ENCODE peak calls at places on chromosome 2, in eight cellular contexts. One of them, this sample, is unnamed.

GRCh38 chr2:25077792-25078170 is 35.9 kb downstream of the EFR3B start:
- DNase-seq in sigmoid colon: no peak
- DNase-seq in colonic mucosa: no peak
- DNase-seq in A549: no peak
- DNase-seq in mesenchymal stem cell: no peak
- DNase-seq in body of pancreas: no peak
- DNase-seq in stomach: no peak
- DNase-seq in brain microvascular endothelial cell: no peak
- DNase-seq in this sample: no peak

GRCh38 chr2:129748653-129749052 is 230.8 kb upstream of the RAB6C start:
- DNase-seq in mesenchymal stem cell: no peak
- DNase-seq in stomach: no peak
- DNase-seq in sigmoid colon: no peak
- DNase-seq in A549: no peak
- DNase-seq in colonic mucosa: no peak
- DNase-seq in brain microvascular endothelial cell: no peak
- DNase-seq in body of pancreas: peak; percentile 64
- DNase-seq in this sample: peak; percentile 32

GRCh38 chr2:119950966-119951365 is 61.9 kb upstream of the EPB41L5 start:
- DNase-seq in body of pancreas: no peak
- DNase-seq in colonic mucosa: no peak
- DNase-seq in sigmoid colon: no peak
- DNase-seq in brain microvascular endothelial cell: no peak
- DNase-seq in mesenchymal stem cell: no peak
- DNase-seq in stomach: no peak
- DNase-seq in A549: no peak
- DNase-seq in this sample: peak; percentile 67

GRCh38 chr2:207279520-207279919 is 113.8 kb upstream of the KLF7 start:
- DNase-seq in sigmoid colon: no peak
- DNase-seq in body of pancreas: no peak
- DNase-seq in A549: no peak
- DNase-seq in colonic mucosa: no peak
- DNase-seq in mesenchymal stem cell: no peak
- DNase-seq in stomach: no peak
- DNase-seq in brain microvascular endothelial cell: no peak
- DNase-seq in this sample: no peak

GRCh38 chr2:9497017-9497416 is 22.7 kb downstream of the IAH1 start:
- DNase-seq in mesenchymal stem cell: no peak
- DNase-seq in sigmoid colon: no peak
- DNase-seq in A549: no peak
- DNase-seq in stomach: no peak
- DNase-seq in colonic mucosa: no peak
- DNase-seq in brain microvascular endothelial cell: no peak
- DNase-seq in body of pancreas: no peak
- DNase-seq in this sample: peak; percentile 39

GRCh38 chr2:240917009-240917683 is 11.0 kb downstream of the CROCC2 start:
- DNase-seq in body of pancreas: peak; percentile 1
- DNase-seq in colonic mucosa: no peak
- DNase-seq in mesenchymal stem cell: no peak
- DNase-seq in brain microvascular endothelial cell: no peak
- DNase-seq in sigmoid colon: peak; percentile 63
- DNase-seq in stomach: no peak
- DNase-seq in A549: no peak
- DNase-seq in this sample: no peak

GRCh38 chr2:174233771-174234275 is 14.5 kb downstream of the OLA1 start:
- DNase-seq in colonic mucosa: no peak
- DNase-seq in sigmoid colon: no peak
- DNase-seq in brain microvascular endothelial cell: no peak
- DNase-seq in A549: no peak
- DNase-seq in mesenchymal stem cell: no peak
- DNase-seq in stomach: no peak
- DNase-seq in body of pancreas: no peak
- DNase-seq in this sample: no peak

GRCh38 chr2:181457741-181458425 is 697 bp downstream of the ITGA4 start:
- DNase-seq in sigmoid colon: peak; percentile 64
- DNase-seq in mesenchymal stem cell: peak; percentile 67
- DNase-seq in colonic mucosa: peak; percentile 39
- DNase-seq in body of pancreas: peak; percentile 10
- DNase-seq in brain microvascular endothelial cell: peak; percentile 41
- DNase-seq in stomach: peak; percentile 27
- DNase-seq in A549: no peak
- DNase-seq in this sample: no peak

GRCh38 chr2:113700186-113700841 is 56.1 kb downstream of the SLC35F5 start:
- DNase-seq in stomach: no peak
- DNase-seq in A549: no peak
- DNase-seq in sigmoid colon: no peak
- DNase-seq in brain microvascular endothelial cell: no peak
- DNase-seq in mesenchymal stem cell: peak; percentile 80
- DNase-seq in colonic mucosa: no peak
- DNase-seq in body of pancreas: no peak
- DNase-seq in this sample: peak; percentile 18

GRCh38 chr2:143841935-143842334 is 678.0 kb downstream of the ZEB2 start:
- DNase-seq in mesenchymal stem cell: peak; percentile 12
- DNase-seq in body of pancreas: no peak
- DNase-seq in sigmoid colon: no peak
- DNase-seq in colonic mucosa: no peak
- DNase-seq in A549: no peak
- DNase-seq in stomach: no peak
- DNase-seq in brain microvascular endothelial cell: no peak
- DNase-seq in this sample: no peak

GRCh38 chr2:84703831-84704230 is 177.1 kb downstream of the TRABD2A start:
- DNase-seq in body of pancreas: no peak
- DNase-seq in sigmoid colon: no peak
- DNase-seq in mesenchymal stem cell: no peak
- DNase-seq in A549: no peak
- DNase-seq in colonic mucosa: no peak
- DNase-seq in stomach: no peak
- DNase-seq in brain microvascular endothelial cell: no peak
- DNase-seq in this sample: peak; percentile 51

GRCh38 chr2:226796012-226796839 is 3.4 kb downstream of the IRS1 start:
- DNase-seq in stomach: no peak
- DNase-seq in colonic mucosa: no peak
- DNase-seq in mesenchymal stem cell: no peak
- DNase-seq in body of pancreas: peak; percentile 22
- DNase-seq in sigmoid colon: peak; percentile 69
- DNase-seq in brain microvascular endothelial cell: no peak
- DNase-seq in A549: no peak
- DNase-seq in this sample: no peak

GRCh38 chr2:53202063-53202462 is 565.5 kb upstream of the CHAC2 start:
- DNase-seq in body of pancreas: peak; percentile 82
- DNase-seq in sigmoid colon: no peak
- DNase-seq in stomach: no peak
- DNase-seq in A549: no peak
- DNase-seq in colonic mucosa: peak; percentile 24
- DNase-seq in brain microvascular endothelial cell: peak; percentile 47
- DNase-seq in mesenchymal stem cell: peak; percentile 62
- DNase-seq in this sample: peak; percentile 2

GRCh38 chr2:70132244-70133126 is 45.2 kb downstream of the PCBP1 start:
- DNase-seq in body of pancreas: peak; percentile 64
- DNase-seq in brain microvascular endothelial cell: peak; percentile 57
- DNase-seq in mesenchymal stem cell: peak; percentile 78
- DNase-seq in A549: peak; percentile 53
- DNase-seq in stomach: peak; percentile 55
- DNase-seq in sigmoid colon: no peak
- DNase-seq in colonic mucosa: peak; percentile 52
- DNase-seq in this sample: peak; percentile 62

DNA sequence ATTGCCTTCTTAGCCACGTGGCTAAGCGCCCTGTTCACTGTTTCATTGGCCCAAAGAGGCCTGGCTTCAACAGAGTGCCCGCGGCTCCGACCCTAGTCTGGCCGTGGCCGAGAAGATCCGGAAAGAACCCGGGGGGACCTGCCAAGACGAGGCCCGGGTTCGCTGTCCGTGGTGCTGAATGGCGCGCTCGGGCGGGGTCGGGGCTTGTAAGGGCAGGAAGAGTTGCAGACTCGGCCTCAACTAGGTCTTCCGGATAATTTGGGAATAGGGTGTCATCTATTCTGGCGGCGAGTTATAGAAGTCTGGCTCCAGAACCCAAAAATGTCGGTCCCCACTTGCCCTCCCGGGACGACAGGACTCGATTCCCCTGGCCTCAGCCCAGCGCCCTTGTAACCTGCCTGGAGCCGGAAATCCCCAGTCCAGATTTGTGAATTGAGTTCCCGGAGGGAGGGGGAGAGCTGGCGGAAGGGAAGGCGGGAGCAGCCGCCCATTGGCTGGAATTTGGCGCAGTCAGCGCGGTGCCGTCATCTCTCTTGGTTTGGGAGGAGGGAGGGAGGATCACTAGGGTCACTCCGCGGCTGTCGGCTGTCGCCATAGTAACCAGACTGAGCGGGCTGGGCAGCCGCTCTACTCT is 3.5 kb downstream of the CDK5R2 start:
- DNase-seq in A549: peak; percentile 72
- DNase-seq in body of pancreas: peak; percentile 71
- DNase-seq in stomach: peak; percentile 62
- DNase-seq in colonic mucosa: peak; percentile 68
- DNase-seq in sigmoid colon: no peak
- DNase-seq in mesenchymal stem cell: peak; percentile 42
- DNase-seq in brain microvascular endothelial cell: peak; percentile 14
- DNase-seq in this sample: no peak
- H3K4me3 ChIP-seq in A549: peak overlapping the region; percentile 35
- H3K4me3 ChIP-seq in body of pancreas: no peak overlapping the region
- H3K4me3 ChIP-seq in stomach: no peak overlapping the region
- H3K4me3 ChIP-seq in colonic mucosa: no peak overlapping the region
- H3K4me3 ChIP-seq in sigmoid colon: no peak overlapping the region
- H3K4me3 ChIP-seq in mesenchymal stem cell: no peak overlapping the region
- H3K4me3 ChIP-seq in brain microvascular endothelial cell: peak overlapping the region; percentile 24
- H3K4me3 ChIP-seq in this sample: no peak overlapping the region

GRCh38 chr2:173050684-173051083 is 25.0 kb upstream of the MAP3K20 start:
- DNase-seq in stomach: no peak
- DNase-seq in sigmoid colon: no peak
- DNase-seq in body of pancreas: no peak
- DNase-seq in mesenchymal stem cell: no peak
- DNase-seq in A549: no peak
- DNase-seq in brain microvascular endothelial cell: no peak
- DNase-seq in colonic mucosa: no peak
- DNase-seq in this sample: no peak

GRCh38 chr2:173048530-173048900 is 27.1 kb upstream of the MAP3K20 start:
- DNase-seq in mesenchymal stem cell: no peak
- DNase-seq in body of pancreas: no peak
- DNase-seq in sigmoid colon: no peak
- DNase-seq in A549: no peak
- DNase-seq in brain microvascular endothelial cell: no peak
- DNase-seq in stomach: no peak
- DNase-seq in colonic mucosa: no peak
- DNase-seq in this sample: peak; percentile 80

GRCh38 chr2:173051463-173051862 is 24.2 kb upstream of the MAP3K20 start:
- DNase-seq in body of pancreas: no peak
- DNase-seq in mesenchymal stem cell: no peak
- DNase-seq in brain microvascular endothelial cell: no peak
- DNase-seq in A549: no peak
- DNase-seq in stomach: no peak
- DNase-seq in colonic mucosa: no peak
- DNase-seq in sigmoid colon: no peak
- DNase-seq in this sample: no peak

GRCh38 chr2:173049732-173050314 is 25.8 kb upstream of the MAP3K20 start:
- DNase-seq in body of pancreas: no peak
- DNase-seq in stomach: no peak
- DNase-seq in colonic mucosa: no peak
- DNase-seq in brain microvascular endothelial cell: no peak
- DNase-seq in mesenchymal stem cell: no peak
- DNase-seq in A549: no peak
- DNase-seq in sigmoid colon: no peak
- DNase-seq in this sample: no peak

GRCh38 chr2:173048901-173049661 is 26.6 kb upstream of the MAP3K20 start:
- DNase-seq in mesenchymal stem cell: peak; percentile 97
- DNase-seq in sigmoid colon: peak; percentile 94
- DNase-seq in A549: peak; percentile 71
- DNase-seq in colonic mucosa: peak; percentile 58
- DNase-seq in body of pancreas: peak; percentile 61
- DNase-seq in brain microvascular endothelial cell: peak; percentile 97
- DNase-seq in stomach: peak; percentile 63
- DNase-seq in this sample: peak; percentile 94
- H3K27ac ChIP-seq in mesenchymal stem cell: peak overlapping the region; percentile 78
- H3K27ac ChIP-seq in sigmoid colon: peak overlapping the region; percentile 76
- H3K27ac ChIP-seq in A549: peak overlapping the region; percentile 90
- H3K27ac ChIP-seq in colonic mucosa: peak overlapping the region; percentile 39
- H3K27ac ChIP-seq in body of pancreas: peak overlapping the region; percentile 80
- H3K27ac ChIP-seq in brain microvascular endothelial cell: peak overlapping the region; percentile 91
- H3K27ac ChIP-seq in stomach: peak overlapping the region; percentile 81
- H3K27ac ChIP-seq in this sample: peak overlapping the region; percentile 11

GRCh38 chr2:160270571-160271113 is 70.6 kb upstream of the ITGB6 start:
- DNase-seq in mesenchymal stem cell: no peak
- DNase-seq in body of pancreas: no peak
- DNase-seq in stomach: peak; percentile 31
- DNase-seq in brain microvascular endothelial cell: no peak
- DNase-seq in colonic mucosa: no peak
- DNase-seq in A549: peak; percentile 31
- DNase-seq in sigmoid colon: peak; percentile 70
- DNase-seq in this sample: peak; percentile 54
- H3K4me3 ChIP-seq in mesenchymal stem cell: peak overlapping the region; percentile 67
- H3K4me3 ChIP-seq in body of pancreas: no peak overlapping the region
- H3K4me3 ChIP-seq in stomach: peak overlapping the region; percentile 46
- H3K4me3 ChIP-seq in brain microvascular endothelial cell: peak overlapping the region; percentile 46
- H3K4me3 ChIP-seq in colonic mucosa: peak overlapping the region; percentile 40
- H3K4me3 ChIP-seq in A549: peak overlapping the region; percentile 39
- H3K4me3 ChIP-seq in sigmoid colon: peak overlapping the region; percentile 55
- H3K4me3 ChIP-seq in this sample: peak overlapping the region; percentile 63

GRCh38 chr2:18346364-18346763 is 214.1 kb downstream of the RDH14 start:
- DNase-seq in stomach: peak; percentile 31
- DNase-seq in brain microvascular endothelial cell: no peak
- DNase-seq in mesenchymal stem cell: no peak
- DNase-seq in sigmoid colon: no peak
- DNase-seq in colonic mucosa: no peak
- DNase-seq in A549: no peak
- DNase-seq in body of pancreas: no peak
- DNase-seq in this sample: no peak
- H3K27ac ChIP-seq in stomach: peak overlapping the region; percentile 26
- H3K27ac ChIP-seq in brain microvascular endothelial cell: no peak overlapping the region
- H3K27ac ChIP-seq in mesenchymal stem cell: peak overlapping the region; percentile 39
- H3K27ac ChIP-seq in sigmoid colon: no peak overlapping the region
- H3K27ac ChIP-seq in colonic mucosa: no peak overlapping the region
- H3K27ac ChIP-seq in A549: no peak overlapping the region
- H3K27ac ChIP-seq in body of pancreas: no peak overlapping the region
- H3K27ac ChIP-seq in this sample: no peak overlapping the region

DNA sequence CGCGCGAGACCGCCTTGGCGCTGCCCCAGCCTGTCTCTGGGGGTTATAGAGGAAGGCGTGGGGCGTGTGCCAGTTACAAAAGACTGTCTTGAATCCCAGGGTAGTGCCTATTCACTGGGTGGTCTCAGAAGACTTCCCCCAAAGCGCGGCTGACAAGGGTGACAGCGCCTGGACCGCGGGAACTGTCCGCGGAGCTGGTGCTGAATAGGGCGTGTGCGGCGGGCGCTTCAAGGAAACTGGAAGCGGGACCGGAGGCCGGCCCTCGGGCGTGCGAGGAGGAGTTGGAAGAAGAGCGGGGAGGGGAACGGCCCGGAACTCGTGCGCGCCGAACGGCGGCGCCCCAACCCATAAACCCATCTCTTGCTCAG is 2.3 kb downstream of the EGR4 start:
- DNase-seq in brain microvascular endothelial cell: no peak
- DNase-seq in body of pancreas: peak; percentile 53
- DNase-seq in stomach: no peak
- DNase-seq in A549: peak; percentile 41
- DNase-seq in mesenchymal stem cell: peak; percentile 60
- DNase-seq in sigmoid colon: no peak
- DNase-seq in colonic mucosa: peak; percentile 60
- DNase-seq in this sample: peak; percentile 45
- H3K4me3 ChIP-seq in brain microvascular endothelial cell: peak overlapping the region; percentile 17
- H3K4me3 ChIP-seq in body of pancreas: no peak overlapping the region
- H3K4me3 ChIP-seq in stomach: peak overlapping the region; percentile 35
- H3K4me3 ChIP-seq in A549: peak overlapping the region; percentile 58
- H3K4me3 ChIP-seq in mesenchymal stem cell: peak overlapping the region; percentile 37
- H3K4me3 ChIP-seq in sigmoid colon: peak overlapping the region; percentile 20
- H3K4me3 ChIP-seq in colonic mucosa: peak overlapping the region; percentile 8
- H3K4me3 ChIP-seq in this sample: no peak overlapping the region

This sample was measured in small intestine.